ENCODE peak calls at places on chromosome 9, in six cellular contexts. G is heart left ventricle, V is NB4, L is GM12878, F is A549, U is K562. X is an unnamed sample.

GRCh38 chr9:92155221-92155620 is 40.0 kb upstream of the SPTLC1 start:
- DNase-seq in L (no peak), U (no peak), V (no peak), F (no peak), G (no peak), X (no peak)

GRCh38 chr9:38130724-38131123 is 61.7 kb upstream of the SHB start:
- DNase-seq in G (peak), V (no peak), L (no peak), F (no peak), U (peak), X (peak)

GRCh38 chr9:132046456-132046855 is 33.2 kb downstream of the MED27 start:
- DNase-seq in V (no peak), U (no peak), F (no peak), G (no peak), L (no peak), X (no peak)

GRCh38 chr9:13705356-13705755 is 425.9 kb upstream of the MPDZ start:
- DNase-seq in G (no peak), L (no peak), V (no peak), U (no peak), F (no peak), X (no peak)

GRCh38 chr9:93260290-93261066 is 76.5 kb downstream of the WNK2 start:
- DNase-seq in V (no peak), F (no peak), U (no peak), G (no peak), L (no peak), X (no peak)

GRCh38 chr9:132591244-132591643 is 8.8 kb downstream of the BARHL1 start:
- DNase-seq in G (no peak), U (no peak), V (no peak), F (no peak), L (no peak), X (no peak)

GRCh38 chr9:20683351-20684034 is 566 bp upstream of the FOCAD start:
- DNase-seq in V (peak), F (peak), L (no peak), U (peak), G (peak), X (peak)

GRCh38 chr9:123640792-123641222 is 284.8 kb downstream of the CRB2 start:
- DNase-seq in G (no peak), F (no peak), L (peak), V (no peak), U (no peak), X (no peak)

GRCh38 chr9:64773491-64773931 is 511.5 kb downstream of the FOXD4L5 start:
- DNase-seq in G (no peak), V (peak), U (no peak), L (no peak), F (no peak), X (no peak)

GRCh38 chr9:21831841-21832509 is 29.5 kb downstream of the MTAP start:
- DNase-seq in U (no peak), F (peak), L (peak), G (no peak), V (no peak), X (no peak)

GRCh38 chr9:8718121-8718725 is 918.6 kb upstream of the DMAC1 start:
- DNase-seq in V (no peak), G (no peak), F (no peak), L (no peak), U (no peak), X (no peak)

GRCh38 chr9:12812710-12813109 is 37.9 kb downstream of the LURAP1L start:
- DNase-seq in F (no peak), V (no peak), G (no peak), U (no peak), L (no peak), X (no peak)

GRCh38 chr9:133683494-133684460 is 47.6 kb downstream of the DBH start:
- DNase-seq in V (no peak), F (no peak), G (peak), L (no peak), U (no peak), X (no peak)

GRCh38 chr9:25677301-25678146 is 720 bp downstream of the TUSC1 start:
- DNase-seq in L (no peak), U (no peak), G (peak), F (peak), V (no peak), X (peak)

GRCh38 chr9:99244300-99245260 is 22.5 kb downstream of the SEC61B start:
- DNase-seq in F (no peak), L (peak), V (peak), U (no peak), G (no peak), X (no peak)

GRCh38 chr9:68704804-68705635 is at the start of gene PIP5K1B:
- DNase-seq in U (peak), L (no peak), G (peak), F (peak), V (peak), X (peak)

GRCh38 chr9:133117271-133118178 is 3.5 kb downstream of the RALGDS start:
- DNase-seq in G (peak), V (no peak), F (no peak), L (no peak), U (no peak), X (no peak)

GRCh38 chr9:37692622-37693221 is 42.0 kb downstream of the FRMPD1 start:
- DNase-seq in U (no peak), V (no peak), F (no peak), G (no peak), L (no peak), X (no peak)

GRCh38 chr9:132514011-132514744 is 68.2 kb upstream of the BARHL1 start:
- DNase-seq in G (no peak), U (no peak), L (no peak), F (no peak), V (no peak), X (no peak)

GRCh38 chr9:133691191-133691590 is 47.0 kb downstream of the SARDH start:
- DNase-seq in U (no peak), V (no peak), F (no peak), L (no peak), G (peak), X (no peak)

GRCh38 chr9:38761334-38761733 is 41.4 kb upstream of the FAM240B start:
- DNase-seq in G (no peak), L (no peak), F (no peak), V (no peak), U (no peak), X (no peak)

GRCh38 chr9:70257991-70258691 is 637 bp upstream of the SMC5 start:
- DNase-seq in G (no peak), U (peak), V (peak), L (no peak), F (no peak), X (peak)

GRCh38 chr9:135901036-135901758 is 6.1 kb downstream of the CAMSAP1 start:
- DNase-seq in F (no peak), V (no peak), L (no peak), U (no peak), G (no peak), X (no peak)

GRCh38 chr9:8821910-8822666 is 1022.5 kb upstream of the DMAC1 start:
- DNase-seq in L (no peak), F (no peak), G (no peak), V (no peak), U (no peak), X (no peak)

GRCh38 chr9:93480728-93481324 is 27.4 kb upstream of the FAM120AOS start:
- DNase-seq in V (no peak), L (no peak), G (no peak), F (no peak), U (no peak), X (no peak)

GRCh38 chr9:133135193-133135745 is 14.2 kb upstream of the RALGDS start:
- DNase-seq in F (peak), G (peak), V (no peak), U (no peak), L (no peak), X (peak)

GRCh38 chr9:4519604-4520003 is 29.3 kb downstream of the SLC1A1 start:
- DNase-seq in L (no peak), G (no peak), V (no peak), U (peak), F (no peak), X (no peak)

GRCh38 chr9:16004613-16005012 is 451.8 kb downstream of the CCDC171 start:
- DNase-seq in V (no peak), F (no peak), L (no peak), U (no peak), G (no peak), X (no peak)

GRCh38 chr9:134226221-134226930 is 62.0 kb upstream of the RNU6ATAC start:
- DNase-seq in F (peak), V (peak), G (peak), U (no peak), L (no peak), X (no peak)

GRCh38 chr9:34997375-34997774 is 7.8 kb downstream of the DNAJB5 start:
- DNase-seq in L (no peak), F (no peak), G (no peak), V (no peak), U (peak), X (no peak)

GRCh38 chr9:135525241-135526088 is 4.2 kb downstream of the LCN1 start:
- DNase-seq in F (no peak), G (no peak), V (no peak), U (no peak), L (no peak), X (no peak)

GRCh38 chr9:137989999-137990715 is 112.6 kb downstream of the CACNA1B start:
- DNase-seq in L (no peak), F (no peak), V (no peak), G (no peak), U (peak), X (no peak)

GRCh38 chr9:93091056-93091452 is 5.0 kb upstream of the CARD19 start:
- DNase-seq in V (no peak), L (no peak), G (no peak), F (no peak), U (no peak), X (no peak)

GRCh38 chr9:122580360-122580759 is 2.8 kb downstream of the OR1L8 start:
- DNase-seq in L (no peak), U (peak), F (peak), V (no peak), G (no peak), X (no peak)

GRCh38 chr9:33139421-33140228 is 27.5 kb downstream of the B4GALT1 start:
- DNase-seq in L (no peak), V (peak), G (peak), F (no peak), U (peak), X (no peak)

GRCh38 chr9:129626944-129627297 is 958 bp downstream of the NTMT1 start:
- DNase-seq in V (peak), G (no peak), U (no peak), L (no peak), F (no peak), X (no peak)

GRCh38 chr9:129624947-129625346 is 1.0 kb upstream of the NTMT1 start:
- DNase-seq in F (no peak), V (peak), G (no peak), U (peak), L (no peak), X (no peak)

GRCh38 chr9:129624168-129624759 is 1.7 kb upstream of the NTMT1 start:
- DNase-seq in G (no peak), F (peak), L (no peak), V (peak), U (peak), X (peak)

GRCh38 chr9:129627556-129628492 is 1.9 kb downstream of the NTMT1 start:
- DNase-seq in V (no peak), L (no peak), F (no peak), U (no peak), G (no peak), X (no peak)

DNA sequence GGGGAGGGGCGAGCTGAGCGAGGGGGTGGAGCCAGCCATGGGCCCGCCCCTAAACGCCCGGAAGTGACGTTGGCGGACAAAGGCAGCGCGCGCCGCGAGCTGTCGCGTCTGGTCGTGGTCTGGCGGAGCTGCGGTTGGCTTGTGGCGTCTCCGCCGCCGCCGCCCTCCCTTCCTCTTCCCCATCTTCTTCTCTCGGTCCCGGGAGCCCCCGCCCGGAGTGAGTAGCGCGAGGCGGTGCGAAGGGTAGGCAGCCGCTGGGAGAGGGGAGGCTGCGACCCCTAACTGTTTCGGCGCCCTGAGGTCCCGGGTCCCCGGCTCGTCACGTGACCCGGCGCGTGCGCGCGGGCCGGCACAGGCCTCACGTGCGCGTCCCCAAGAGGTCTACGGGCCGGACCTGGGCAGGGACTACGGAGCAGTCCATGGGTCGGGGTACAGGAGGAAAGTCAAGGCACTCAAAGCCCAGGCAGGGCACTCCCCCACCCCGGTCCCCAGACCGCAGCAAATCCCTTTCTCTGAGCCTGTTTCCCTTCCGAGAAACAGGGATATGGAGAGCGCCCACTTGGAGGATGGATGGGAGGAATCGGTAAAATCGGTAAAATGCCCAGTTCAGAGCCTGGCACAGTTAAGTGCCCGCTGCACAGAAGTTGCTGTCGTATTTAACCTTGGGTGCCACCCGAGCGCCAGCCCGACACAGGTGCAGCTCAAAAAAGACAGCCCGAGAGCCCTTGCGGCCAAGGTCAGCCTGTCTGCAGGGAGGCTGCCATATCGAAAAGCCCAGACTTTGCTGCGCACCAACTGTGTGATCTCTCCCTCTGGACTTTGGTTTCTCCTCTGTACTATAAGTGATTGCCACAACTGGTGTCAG is at the start of gene NTMT1:
- DNase-seq in U (peak), V (peak), L (peak), G (peak), F (peak), X (peak)
- TF ChIP-seq POLR2A in U (peak), V (peak), L (peak), G (peak), F (peak), X (peak)

GRCh38 chr9:114516913-114517312 is 11.6 kb upstream of the WHRN start:
- DNase-seq in G (no peak), L (no peak), V (peak), U (peak), F (no peak), X (no peak)
- TF ChIP-seq POLR2A in G (no peak), L (no peak), V (no peak), U (no peak), F (no peak), X (no peak)

GRCh38 chr9:94862242-94862610 is 135.7 kb downstream of the AOPEP start:
- DNase-seq in G (no peak), F (no peak), L (no peak), V (no peak), U (no peak), X (no peak)

GRCh38 chr9:94860678-94861588 is 134.4 kb downstream of the AOPEP start:
- DNase-seq in G (no peak), F (no peak), V (peak), L (peak), U (no peak), X (no peak)

GRCh38 chr9:94864183-94864582 is 137.7 kb downstream of the AOPEP start:
- DNase-seq in G (no peak), V (no peak), U (no peak), F (no peak), L (no peak), X (no peak)

GRCh38 chr9:94859891-94860290 is 133.4 kb downstream of the AOPEP start:
- DNase-seq in U (no peak), L (no peak), G (no peak), V (no peak), F (no peak), X (no peak)

DNA sequence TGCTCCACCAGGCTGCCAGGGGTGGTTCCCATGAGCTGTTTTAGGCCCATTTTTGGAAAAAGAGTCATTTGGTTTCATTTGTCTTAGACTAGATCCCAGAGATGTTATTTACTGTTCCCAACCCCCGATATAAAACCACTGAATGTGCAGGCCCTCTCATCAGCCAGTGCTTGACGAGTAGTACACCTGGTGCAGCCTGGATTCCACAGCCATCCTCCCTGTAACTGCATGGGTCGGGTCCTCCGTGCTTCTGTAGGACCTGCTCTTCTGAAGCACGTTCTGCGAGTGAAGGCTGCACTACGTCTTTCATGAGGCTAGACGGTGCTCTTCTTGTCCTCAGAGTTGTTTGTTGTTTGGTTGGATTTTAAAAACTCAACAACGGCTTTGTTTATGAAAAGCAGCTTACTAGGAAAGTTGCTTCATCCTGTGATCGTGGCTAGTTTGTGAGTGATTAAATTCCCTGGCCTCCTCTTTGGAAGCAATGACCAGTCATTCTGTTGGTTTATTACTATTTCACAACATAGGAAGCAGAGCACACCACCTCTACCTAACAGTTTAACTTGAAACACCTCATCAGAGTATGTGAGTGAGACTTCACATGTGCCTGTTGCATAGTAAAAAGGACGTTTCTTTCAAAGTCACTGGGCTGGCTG is 135.2 kb downstream of the AOPEP start:
- DNase-seq in V (peak), F (peak), L (no peak), U (no peak), G (no peak), X (no peak)
- TF ChIP-seq POLR2A in V (no peak), F (no peak), L (no peak), U (no peak), G (no peak), X (no peak)

GRCh38 chr9:83981126-83981871 is 694 bp downstream of the RMI1 start:
- DNase-seq in L (no peak), U (peak), G (peak), V (peak), F (peak), X (peak)
- TF ChIP-seq POLR2A in L (no peak), U (no peak), G (no peak), V (no peak), F (no peak), X (no peak)

DNA sequence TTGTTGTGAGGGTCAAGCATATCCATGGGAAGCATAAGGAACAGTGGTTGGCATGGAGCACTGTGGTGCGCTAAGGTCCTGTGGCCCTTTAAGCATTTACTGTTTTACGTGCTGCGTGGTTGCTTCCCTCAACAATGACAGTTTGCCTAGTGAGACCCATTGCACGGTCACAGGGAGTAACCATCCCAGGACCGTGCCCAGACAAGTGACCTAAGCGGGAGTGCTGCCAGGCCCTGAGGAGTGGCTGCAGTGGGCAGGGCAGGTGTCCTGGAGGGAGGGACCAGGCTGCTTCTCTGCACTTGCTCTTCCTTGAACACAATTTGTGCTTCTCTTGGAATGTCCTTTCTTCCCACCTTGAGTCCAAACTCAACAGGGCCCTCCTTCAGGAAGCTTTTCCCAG is 64.6 kb downstream of the RGS3 start:
- DNase-seq in F (no peak), G (peak), V (no peak), L (no peak), U (no peak), X (no peak)
- TF ChIP-seq POLR2A in F (no peak), G (no peak), V (no peak), L (no peak), U (no peak), X (no peak)

GRCh38 chr9:120876842-120877240 is at the start of gene PHF19:
- DNase-seq in U (no peak), G (peak), V (no peak), F (peak), L (no peak), X (peak)

GRCh38 chr9:120875643-120875953 is 1.4 kb downstream of the PHF19 start:
- DNase-seq in F (no peak), G (no peak), L (no peak), V (no peak), U (no peak), X (no peak)

GRCh38 chr9:120874861-120875565 is 2.0 kb downstream of the PHF19 start:
- DNase-seq in G (no peak), F (no peak), L (no peak), U (no peak), V (no peak), X (no peak)

GRCh38 chr9:120877276-120878034 is 467 bp upstream of the PHF19 start:
- DNase-seq in G (peak), L (no peak), U (peak), F (peak), V (peak), X (peak)

GRCh38 chr9:120875954-120876841 is 790 bp downstream of the PHF19 start:
- DNase-seq in U (peak), V (peak), G (peak), L (no peak), F (peak), X (peak)
- TF ChIP-seq POLR2A in U (no peak), V (no peak), G (no peak), L (peak), F (peak), X (peak)

DNA sequence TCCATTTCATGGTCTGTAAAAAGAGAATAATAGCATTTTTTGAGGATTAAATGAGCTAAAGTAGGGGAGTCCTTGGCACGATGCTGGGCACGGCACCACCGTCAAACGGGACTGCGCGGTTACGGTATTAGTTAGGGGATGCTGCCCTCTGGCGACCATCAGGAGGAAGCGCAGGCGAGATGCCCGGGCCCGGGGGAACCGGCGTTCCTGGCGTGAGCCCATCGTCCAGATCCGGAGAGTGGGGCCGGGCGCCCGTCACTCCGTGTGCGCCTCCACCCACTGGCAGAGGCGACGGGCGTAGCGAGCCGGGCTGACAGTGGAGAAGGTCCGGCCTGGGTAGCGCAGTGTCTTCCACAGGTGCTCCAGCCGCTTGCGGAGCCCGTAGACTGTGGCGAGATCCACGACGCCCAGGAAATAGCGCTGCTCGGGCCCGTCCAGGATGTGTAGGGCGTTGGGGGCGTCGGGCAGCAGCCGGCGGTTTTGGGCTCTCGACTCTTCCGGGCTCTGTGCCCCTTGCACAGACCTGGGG is 4.8 kb upstream of the ST6GALNAC4 start:
- DNase-seq in U (peak), F (no peak), G (peak), V (peak), L (no peak), X (peak)
- TF ChIP-seq POLR2A in U (no peak), F (no peak), G (no peak), V (no peak), L (peak), X (no peak)

GRCh38 chr9:88387733-88388202 is 476 bp upstream of the SPIN1 start:
- DNase-seq in F (peak), U (peak), G (peak), L (no peak), V (peak), X (no peak)
- TF ChIP-seq POLR2A in F (peak), U (no peak), G (no peak), L (no peak), V (no peak), X (no peak)

GRCh38 chr9:96449844-96450612 is at the start of gene HABP4:
- DNase-seq in V (peak), F (peak), U (peak), L (peak), G (peak), X (peak)
- TF ChIP-seq POLR2A in V (peak), F (peak), U (no peak), L (peak), G (peak), X (peak)

X was measured in erythroblast.